ENCODE peak calls at places on chromosomes 7 and 10, in nine cellular contexts. V is Peyer's patch, I is A549, K is K562, R is adrenal gland, E is transverse colon, O is body of pancreas, B is HCT116, J is prostate gland. Q is an unnamed sample.

GRCh38 chr7:151987748-151988529 is 31.7 kb downstream of the GALNTL5 start:
- DNase-seq in E (no peak), J (no peak), V (no peak), I (no peak), B (no peak), K (no peak), O (peak), R (no peak), Q (no peak)

GRCh38 chr10:120336910-120337540 is 120.0 kb upstream of the PLPP4 start:
- DNase-seq in K (peak), O (peak), J (peak), I (peak), V (peak), E (peak), R (peak), B (peak), Q (peak)

GRCh38 chr7:140230862-140231778 is 54.3 kb upstream of the KDM7A start:
- DNase-seq in I (peak), J (peak), K (peak), V (peak), E (peak), B (peak), O (peak), R (peak), Q (peak)

GRCh38 chr10:127736222-127736914 is 617 bp upstream of the FOXI2 start:
- DNase-seq in J (no peak), E (no peak), B (no peak), O (no peak), R (no peak), I (no peak), V (no peak), K (peak), Q (no peak)

GRCh38 chr7:34622771-34623250 is 35.2 kb upstream of the NPSR1 start:
- DNase-seq in R (no peak), E (no peak), V (no peak), O (no peak), J (no peak), I (no peak), K (no peak), B (no peak), Q (no peak)

GRCh38 chr7:29764227-29764626 is 42.1 kb upstream of the WIPF3 start:
- DNase-seq in K (no peak), J (no peak), R (no peak), I (no peak), E (peak), O (peak), V (no peak), B (no peak), Q (no peak)

GRCh38 chr7:28926871-28927597 is 31.1 kb downstream of the TRIL start:
- DNase-seq in V (peak), I (peak), K (peak), B (peak), R (peak), O (peak), J (peak), E (peak), Q (peak)

GRCh38 chr10:116848032-116848911 is 1.0 kb upstream of the ENO4 start:
- DNase-seq in B (no peak), V (no peak), I (no peak), J (peak), E (peak), K (no peak), R (no peak), O (peak), Q (no peak)

GRCh38 chr7:129825554-129826267 is 127.0 kb downstream of the UBE2H start:
- DNase-seq in J (peak), V (peak), O (peak), R (peak), I (peak), B (peak), K (peak), E (peak), Q (peak)
- TF ChIP-seq POLR2A in J (no peak), V (no peak), O (peak), R (no peak), I (peak), B (peak), K (no peak), E (no peak), Q (no peak)

DNA sequence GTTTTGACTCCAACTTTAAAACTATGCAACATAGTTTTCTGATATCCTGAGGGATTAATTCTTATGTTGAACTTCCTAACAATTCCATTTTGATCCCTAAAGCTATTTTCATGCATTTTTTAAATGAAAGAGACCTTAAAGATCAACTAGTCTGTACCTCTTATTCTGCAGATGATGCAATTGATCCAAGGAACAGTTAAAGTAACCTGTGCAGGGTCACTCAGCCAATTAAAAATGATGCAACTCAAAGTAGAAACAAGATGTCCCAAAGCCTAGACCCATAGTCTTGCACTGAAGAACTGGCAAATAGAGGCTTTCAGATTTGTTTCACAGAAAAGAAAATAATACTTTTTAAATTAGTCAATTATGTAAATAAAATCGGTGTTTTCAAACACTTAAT is 86.3 kb downstream of the IMMP2L start:
- DNase-seq in J (no peak), B (no peak), O (no peak), I (no peak), V (no peak), E (no peak), R (no peak), K (no peak), Q (peak)
- TF ChIP-seq POLR2A in J (no peak), B (no peak), O (no peak), I (no peak), V (no peak), E (no peak), R (no peak), K (no peak), Q (no peak)

GRCh38 chr10:102660891-102661613 is 16.8 kb downstream of the TRIM8 start:
- DNase-seq in I (no peak), R (peak), J (no peak), V (peak), K (peak), B (no peak), O (peak), E (peak), Q (peak)
- TF ChIP-seq POLR2A in I (no peak), R (no peak), J (no peak), V (no peak), K (no peak), B (no peak), O (no peak), E (no peak), Q (no peak)

GRCh38 chr10:103554488-103555320 is 61.2 kb downstream of the NEURL1 start:
- DNase-seq in K (peak), O (peak), I (peak), E (peak), V (peak), J (peak), B (no peak), R (peak), Q (peak)
- TF ChIP-seq POLR2A in K (no peak), O (peak), I (no peak), E (no peak), V (no peak), J (no peak), B (no peak), R (no peak), Q (no peak)

DNA sequence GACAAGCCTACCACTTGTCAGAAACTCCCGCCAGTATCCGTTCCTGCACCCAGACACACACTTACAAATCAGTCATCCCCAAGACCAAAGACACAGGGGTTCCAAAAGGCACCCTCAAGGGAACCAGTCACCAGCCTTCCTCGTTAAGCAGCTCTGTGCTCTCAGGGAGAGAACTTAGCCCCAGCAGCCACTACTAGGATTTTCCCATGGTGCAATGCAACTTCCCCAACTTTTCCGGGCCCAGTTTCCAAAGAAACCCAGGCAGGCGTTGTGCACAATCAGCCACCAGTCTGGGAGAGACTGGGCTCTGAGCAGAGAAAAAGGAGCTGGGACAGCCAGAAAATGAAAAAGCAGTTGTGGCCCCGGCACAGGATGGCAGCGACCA is 1.2 kb downstream of the DLG5 start:
- DNase-seq in V (no peak), B (no peak), I (peak), E (no peak), K (no peak), O (peak), J (peak), R (peak), Q (no peak)
- TF ChIP-seq POLR2A in V (no peak), B (no peak), I (no peak), E (no peak), K (no peak), O (no peak), J (no peak), R (no peak), Q (no peak)

DNA sequence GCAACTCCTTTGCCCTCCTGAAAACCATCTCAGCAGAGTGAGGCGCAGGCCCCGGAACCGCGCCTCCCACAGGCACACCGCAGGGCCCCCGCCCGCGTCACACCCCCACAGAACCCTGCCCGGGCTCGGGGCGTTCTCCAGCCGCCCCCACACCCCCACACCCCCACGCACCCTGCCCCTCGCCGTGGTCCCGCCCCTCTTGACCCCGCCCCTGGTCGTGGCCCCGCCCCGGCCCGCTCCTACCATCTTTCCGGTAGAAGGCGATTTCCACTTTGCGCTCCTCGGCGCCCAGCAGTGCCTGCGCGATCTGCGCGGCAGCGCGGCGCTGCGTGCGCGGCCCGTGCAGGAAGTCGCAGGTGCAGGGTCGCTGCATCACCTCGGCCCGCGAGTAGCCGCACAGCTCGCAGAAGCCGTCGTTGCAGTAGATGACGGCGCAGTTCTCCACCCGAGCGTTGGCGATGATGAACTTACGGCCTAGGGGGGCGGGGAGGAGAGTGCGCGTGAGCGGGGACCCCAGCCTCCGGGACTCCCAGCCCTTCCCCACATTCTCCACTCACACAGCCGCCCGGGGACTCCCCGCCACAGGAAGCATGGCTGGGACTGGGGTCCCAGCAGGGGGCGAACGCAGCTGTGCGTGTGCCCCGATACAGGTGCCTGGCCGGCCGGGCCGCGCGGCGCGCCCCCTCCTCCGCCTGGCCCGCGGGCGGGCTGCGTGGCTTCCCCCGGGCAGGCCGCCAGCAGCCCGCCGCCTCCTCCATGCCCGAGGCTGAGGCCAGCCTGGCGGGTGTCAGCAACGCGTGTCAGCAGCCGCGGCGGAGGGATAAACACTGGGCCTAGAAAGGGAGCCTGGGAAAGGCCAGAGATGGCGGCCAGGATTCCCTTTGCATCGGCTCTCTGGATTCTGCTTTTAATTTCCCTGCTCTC is 3.4 kb downstream of the KCNH2 start:
- DNase-seq in E (peak), V (peak), I (peak), K (peak), O (peak), J (no peak), B (peak), R (no peak), Q (peak)
- TF ChIP-seq POLR2A in E (peak), V (peak), I (peak), K (peak), O (peak), J (no peak), B (peak), R (no peak), Q (peak)

Q was measured in erythroblast.